ENCODE peak calls at places on chromosomes 2 and 18, in four cellular contexts. One of them, this sample, is unnamed.
A peak's percentile ranks its signal among the peaks of the same experiment; 100 is the strongest.

GRCh38 chr2:229417906-229418305 is 146.8 kb upstream of the PID1 start:
- DNase-seq in breast epithelium: no peak
- DNase-seq in fibroblast of mammary gland: no peak
- DNase-seq in fibroblast of villous mesenchyme: no peak
- DNase-seq in this sample: no peak

GRCh38 chr2:176494949-176495353 is 225.7 kb downstream of the MTX2 start:
- DNase-seq in breast epithelium: peak; percentile 67
- DNase-seq in fibroblast of mammary gland: peak; percentile 50
- DNase-seq in fibroblast of villous mesenchyme: no peak
- DNase-seq in this sample: no peak

GRCh38 chr2:218436992-218437391 is 18.1 kb downstream of the VIL1 start:
- DNase-seq in breast epithelium: no peak
- DNase-seq in fibroblast of mammary gland: no peak
- DNase-seq in fibroblast of villous mesenchyme: no peak
- DNase-seq in this sample: no peak

GRCh38 chr2:215416656-215417055 is 19.2 kb downstream of the FN1 start:
- DNase-seq in breast epithelium: no peak
- DNase-seq in fibroblast of mammary gland: peak; percentile 60
- DNase-seq in fibroblast of villous mesenchyme: no peak
- DNase-seq in this sample: no peak

GRCh38 chr2:56681659-56682396 is 498.0 kb downstream of the CCDC85A start:
- DNase-seq in breast epithelium: no peak
- DNase-seq in fibroblast of mammary gland: peak; percentile 77
- DNase-seq in fibroblast of villous mesenchyme: peak; percentile 65
- DNase-seq in this sample: peak; percentile 5

GRCh38 chr2:231146656-231147055 is 21.8 kb upstream of the HTR2B start:
- DNase-seq in breast epithelium: no peak
- DNase-seq in fibroblast of mammary gland: no peak
- DNase-seq in fibroblast of villous mesenchyme: no peak
- DNase-seq in this sample: no peak

GRCh38 chr2:20065885-20066602 is 14.6 kb upstream of the LAPTM4A start:
- DNase-seq in breast epithelium: peak; percentile 73
- DNase-seq in fibroblast of mammary gland: peak; percentile 81
- DNase-seq in fibroblast of villous mesenchyme: peak; percentile 69
- DNase-seq in this sample: peak; percentile 23

GRCh38 chr2:23381084-23381483 is 3.9 kb upstream of the KLHL29 start:
- DNase-seq in breast epithelium: peak; percentile 57
- DNase-seq in fibroblast of mammary gland: peak; percentile 79
- DNase-seq in fibroblast of villous mesenchyme: peak; percentile 29
- DNase-seq in this sample: peak; percentile 20

DNA sequence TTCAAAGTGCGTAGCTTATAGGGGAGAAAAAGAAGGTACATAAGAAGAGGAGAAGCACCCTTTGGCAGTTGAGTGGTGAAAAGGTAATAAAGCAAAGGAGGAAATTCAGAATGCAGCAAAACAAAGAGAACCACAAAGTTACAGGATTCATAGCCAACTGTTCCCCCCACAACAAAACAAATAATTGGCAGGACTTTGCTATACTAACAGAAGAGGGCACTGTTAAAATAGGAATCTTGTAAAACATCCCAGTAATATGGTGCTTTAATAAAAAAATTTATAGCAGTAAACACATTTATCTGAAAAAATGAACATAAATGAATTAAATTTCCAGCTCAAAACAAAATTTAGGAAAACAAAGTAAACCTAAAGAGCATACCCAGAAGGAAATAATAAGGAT is 42.3 kb downstream of the R3HDM1 start:
- DNase-seq in breast epithelium: no peak
- DNase-seq in fibroblast of mammary gland: no peak
- DNase-seq in fibroblast of villous mesenchyme: no peak
- DNase-seq in this sample: no peak
- TF ChIP-seq CTCF in breast epithelium: no peak
- TF ChIP-seq CTCF in fibroblast of mammary gland: peak; percentile 2
- TF ChIP-seq CTCF in fibroblast of villous mesenchyme: no peak
- TF ChIP-seq CTCF in this sample: no peak

GRCh38 chr2:27069436-27069835 is 2.0 kb downstream of the OST4 start:
- DNase-seq in breast epithelium: no peak
- DNase-seq in fibroblast of mammary gland: no peak
- DNase-seq in fibroblast of villous mesenchyme: no peak
- DNase-seq in this sample: no peak
- H3K4me3 ChIP-seq in breast epithelium: no peak overlapping the region
- H3K4me3 ChIP-seq in fibroblast of mammary gland: peak overlapping the region; percentile 4
- H3K4me3 ChIP-seq in fibroblast of villous mesenchyme: peak overlapping the region; percentile 93
- H3K4me3 ChIP-seq in this sample: peak overlapping the region; percentile 85

GRCh38 chr2:134154269-134154668 is 99.6 kb upstream of the MGAT5 start:
- DNase-seq in breast epithelium: no peak
- DNase-seq in fibroblast of mammary gland: no peak
- DNase-seq in fibroblast of villous mesenchyme: peak; percentile 51
- DNase-seq in this sample: no peak
- TF ChIP-seq CTCF in breast epithelium: no peak
- TF ChIP-seq CTCF in fibroblast of mammary gland: no peak
- TF ChIP-seq CTCF in fibroblast of villous mesenchyme: no peak
- TF ChIP-seq CTCF in this sample: no peak

GRCh38 chr18:58887613-58887963 is 22.9 kb downstream of the ZNF532 start:
- DNase-seq in breast epithelium: peak; percentile 50
- DNase-seq in fibroblast of mammary gland: no peak
- DNase-seq in fibroblast of villous mesenchyme: peak; percentile 90
- DNase-seq in this sample: no peak

GRCh38 chr18:58884694-58885093 is 20.0 kb downstream of the ZNF532 start:
- DNase-seq in breast epithelium: no peak
- DNase-seq in fibroblast of mammary gland: no peak
- DNase-seq in fibroblast of villous mesenchyme: no peak
- DNase-seq in this sample: no peak

GRCh38 chr18:58882681-58883080 is 18.0 kb downstream of the ZNF532 start:
- DNase-seq in breast epithelium: no peak
- DNase-seq in fibroblast of mammary gland: no peak
- DNase-seq in fibroblast of villous mesenchyme: peak; percentile 75
- DNase-seq in this sample: no peak

GRCh38 chr18:58891753-58892152 is 27.1 kb downstream of the ZNF532 start:
- DNase-seq in breast epithelium: no peak
- DNase-seq in fibroblast of mammary gland: no peak
- DNase-seq in fibroblast of villous mesenchyme: peak; percentile 63
- DNase-seq in this sample: no peak

DNA sequence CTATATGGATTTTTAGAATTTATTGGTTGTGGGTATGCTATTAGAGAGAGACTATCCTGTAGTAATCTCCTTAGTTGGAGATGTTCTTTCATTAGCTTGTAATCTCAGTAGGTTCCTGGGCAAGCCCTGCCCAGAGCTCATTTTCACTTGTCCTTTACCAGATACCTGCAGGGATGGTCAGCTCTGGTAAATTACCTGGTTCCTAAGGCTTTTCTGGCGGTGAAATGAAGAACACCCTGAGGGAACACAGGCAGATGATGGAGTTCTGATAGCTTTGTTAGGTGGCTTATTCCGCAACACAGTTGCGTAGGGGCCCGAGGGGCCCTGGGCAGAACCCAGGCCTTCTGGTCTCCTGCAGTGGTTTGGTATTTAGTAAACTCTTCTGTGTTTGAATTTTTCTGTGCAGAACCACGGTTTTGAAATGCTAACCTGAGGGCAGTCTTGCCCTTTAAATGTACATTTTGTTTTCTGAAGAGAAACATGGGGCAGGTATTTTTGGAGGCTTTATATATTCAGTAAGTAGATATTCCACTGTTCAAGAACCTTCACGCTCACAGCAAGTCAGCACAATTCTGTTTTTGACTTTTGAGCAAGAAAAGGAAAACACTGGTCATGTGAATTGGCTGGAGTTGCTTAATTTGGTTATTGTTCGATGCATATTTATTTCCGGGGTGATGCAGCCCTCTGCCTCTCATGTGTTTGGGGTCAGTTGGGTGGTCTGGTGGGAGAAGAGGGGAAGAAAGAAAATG is 22.4 kb downstream of the ZNF532 start:
- DNase-seq in breast epithelium: no peak
- DNase-seq in fibroblast of mammary gland: no peak
- DNase-seq in fibroblast of villous mesenchyme: no peak
- DNase-seq in this sample: no peak
- H3K4me3 ChIP-seq in breast epithelium: peak overlapping the region; percentile 55
- H3K4me3 ChIP-seq in fibroblast of mammary gland: no peak overlapping the region
- H3K4me3 ChIP-seq in fibroblast of villous mesenchyme: no peak overlapping the region
- H3K4me3 ChIP-seq in this sample: no peak overlapping the region

DNA sequence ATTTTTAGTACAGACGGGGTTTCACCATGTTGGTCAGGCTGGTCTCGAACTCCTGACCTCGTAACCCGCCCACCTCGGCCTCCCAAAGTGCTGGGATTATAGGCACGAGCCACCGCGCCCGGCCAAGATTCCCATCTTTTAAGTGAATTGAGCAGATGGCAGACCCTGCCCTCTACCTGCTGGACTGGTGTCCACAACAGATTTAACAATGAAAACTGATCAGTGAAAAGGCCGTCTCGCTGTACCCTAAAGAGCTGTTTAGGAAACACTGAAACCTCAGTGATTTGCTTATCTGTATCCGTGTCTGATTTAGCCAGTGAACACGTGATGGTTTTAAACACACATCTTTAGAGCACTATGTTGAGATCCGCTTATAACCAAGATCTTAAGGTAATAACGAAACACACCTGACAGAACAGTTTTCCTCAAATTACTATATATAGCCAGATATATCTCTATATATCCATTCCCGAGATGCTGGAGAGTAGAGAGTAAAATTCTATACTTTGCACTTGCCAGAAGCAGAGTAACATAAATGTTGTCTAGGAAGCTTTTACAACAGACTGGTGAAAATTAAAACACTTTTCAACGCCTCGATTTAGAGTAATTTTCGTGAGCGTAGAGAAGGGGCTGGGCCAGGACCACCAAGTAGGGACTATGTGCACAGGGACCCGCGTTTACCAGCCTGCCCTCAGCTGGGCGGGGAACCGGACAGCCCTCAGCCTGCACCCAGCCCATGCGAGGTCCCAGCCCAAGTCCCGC is 593 bp downstream of the FAM161A start:
- DNase-seq in breast epithelium: no peak
- DNase-seq in fibroblast of mammary gland: peak; percentile 8
- DNase-seq in fibroblast of villous mesenchyme: peak; percentile 28
- DNase-seq in this sample: no peak
- TF ChIP-seq CTCF in breast epithelium: no peak
- TF ChIP-seq CTCF in fibroblast of mammary gland: no peak
- TF ChIP-seq CTCF in fibroblast of villous mesenchyme: no peak
- TF ChIP-seq CTCF in this sample: no peak

GRCh38 chr2:113176696-113177355 is 3.1 kb downstream of the PSD4 start:
- DNase-seq in breast epithelium: no peak
- DNase-seq in fibroblast of mammary gland: no peak
- DNase-seq in fibroblast of villous mesenchyme: no peak
- DNase-seq in this sample: no peak
- H3K4me3 ChIP-seq in breast epithelium: no peak overlapping the region
- H3K4me3 ChIP-seq in fibroblast of mammary gland: no peak overlapping the region
- H3K4me3 ChIP-seq in fibroblast of villous mesenchyme: no peak overlapping the region
- H3K4me3 ChIP-seq in this sample: no peak overlapping the region

DNA sequence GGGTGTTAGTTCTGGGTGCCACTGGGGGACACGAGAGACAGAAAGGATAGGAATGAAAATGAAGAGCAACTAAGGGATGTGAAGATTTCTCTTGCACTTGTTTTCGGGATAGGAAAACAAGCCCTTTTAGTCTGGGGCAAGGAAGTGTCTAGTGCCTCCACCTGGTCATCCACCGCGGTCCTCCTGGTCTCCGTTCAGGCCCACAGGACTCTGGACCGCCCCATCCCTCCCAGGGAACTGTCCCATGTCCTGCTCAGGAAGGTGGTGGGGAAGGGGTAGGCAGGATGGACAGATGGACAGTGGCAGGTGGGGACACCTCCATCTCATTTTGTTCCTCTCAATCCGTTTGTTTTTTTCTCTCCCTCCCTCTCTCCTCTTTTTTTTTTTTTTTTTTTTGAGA is 45.9 kb downstream of the AGAP1 start:
- DNase-seq in breast epithelium: no peak
- DNase-seq in fibroblast of mammary gland: no peak
- DNase-seq in fibroblast of villous mesenchyme: no peak
- DNase-seq in this sample: no peak
- TF ChIP-seq CTCF in breast epithelium: no peak
- TF ChIP-seq CTCF in fibroblast of mammary gland: no peak
- TF ChIP-seq CTCF in fibroblast of villous mesenchyme: no peak
- TF ChIP-seq CTCF in this sample: no peak

GRCh38 chr2:7795358-7796199 is 878.4 kb downstream of the RNF144A start:
- DNase-seq in breast epithelium: no peak
- DNase-seq in fibroblast of mammary gland: peak; percentile 35
- DNase-seq in fibroblast of villous mesenchyme: peak; percentile 16
- DNase-seq in this sample: no peak
- H3K4me3 ChIP-seq in breast epithelium: no peak overlapping the region
- H3K4me3 ChIP-seq in fibroblast of mammary gland: no peak overlapping the region
- H3K4me3 ChIP-seq in fibroblast of villous mesenchyme: no peak overlapping the region
- H3K4me3 ChIP-seq in this sample: no peak overlapping the region